ENCODE peak calls at places on chromosomes 7 and 10, in six cellular contexts. W is IMR-90, X is mesenchymal stem cell, C is trophoblast cell, K is neuronal stem cell, A is H1. F is an unnamed sample.

GRCh38 chr10:21292763-21293517 is 232.5 kb downstream of the SKIDA1 start:
- DNase-seq in W (peak; percentile 98), X (peak; percentile 93), C (peak; percentile 80), K (peak; percentile 70), A (peak; percentile 58), F (peak; percentile 98)

GRCh38 chr10:118992496-118992895 is 37.0 kb upstream of the NANOS1 start:
- DNase-seq in W (no peak), X (no peak), C (no peak), K (no peak), A (no peak), F (no peak)

GRCh38 chr10:5550621-5551530 is 26.1 kb downstream of the CALML3 start:
- DNase-seq in W (peak; percentile 53), X (peak; percentile 73), C (peak; percentile 66), K (no peak), A (no peak), F (no peak)

GRCh38 chr7:300048-300447 is 10.1 kb downstream of the FOXL3 start:
- DNase-seq in W (no peak), X (no peak), C (no peak), K (no peak), A (no peak), F (no peak)

GRCh38 chr10:69360485-69361302 is 56.0 kb downstream of the TACR2 start:
- DNase-seq in W (peak; percentile 93), X (peak; percentile 85), C (no peak), K (no peak), A (no peak), F (no peak)

GRCh38 chr7:158655931-158656441 is 48.6 kb downstream of the NCAPG2 start:
- DNase-seq in W (no peak), X (no peak), C (no peak), K (no peak), A (no peak), F (no peak)

GRCh38 chr10:119029613-119030420 is at the start of gene NANOS1:
- DNase-seq in W (peak; percentile 21), X (no peak), C (no peak), K (peak; percentile 52), A (peak; percentile 80), F (peak; percentile 59)

GRCh38 chr10:110214380-110214826 is 7.0 kb downstream of the MXI1 start:
- DNase-seq in W (peak; percentile 42), X (peak; percentile 71), C (no peak), K (no peak), A (no peak), F (no peak)

GRCh38 chr7:25842201-25842726 is 309.7 kb upstream of the NFE2L3 start:
- DNase-seq in W (no peak), X (peak; percentile 40), C (no peak), K (no peak), A (no peak), F (no peak)

GRCh38 chr10:105751688-105752087 is 1110.6 kb downstream of the SORCS3 start:
- DNase-seq in W (no peak), X (no peak), C (no peak), K (no peak), A (no peak), F (no peak)

GRCh38 chr7:149664666-149665065 is 108.7 kb downstream of the ZNF467 start:
- DNase-seq in W (no peak), X (no peak), C (no peak), K (no peak), A (no peak), F (no peak)

GRCh38 chr7:34175837-34176236 is 270.5 kb downstream of the BMPER start:
- DNase-seq in W (no peak), X (no peak), C (no peak), K (no peak), A (no peak), F (no peak)

GRCh38 chr7:26419198-26419597 is 127.5 kb downstream of the SNX10 start:
- DNase-seq in W (no peak), X (no peak), C (no peak), K (no peak), A (no peak), F (no peak)

GRCh38 chr10:43354325-43354635 is 17.2 kb upstream of the FXYD4 start:
- DNase-seq in W (no peak), X (no peak), C (no peak), K (no peak), A (no peak), F (no peak)

GRCh38 chr10:63103971-63104409 is 29.1 kb upstream of the NRBF2 start:
- DNase-seq in W (no peak), X (no peak), C (no peak), K (peak; percentile 8), A (peak; percentile 54), F (peak; percentile 19)

GRCh38 chr10:104780946-104781345 is 139.9 kb downstream of the SORCS3 start:
- DNase-seq in W (no peak), X (no peak), C (no peak), K (no peak), A (no peak), F (no peak)

GRCh38 chr7:64888901-64889685 is 14.0 kb upstream of the ZNF273 start:
- DNase-seq in W (no peak), X (peak; percentile 14), C (no peak), K (no peak), A (peak; percentile 62), F (no peak)

GRCh38 chr10:60434418-60435046 is 44.9 kb upstream of the ANK3 start:
- DNase-seq in W (peak; percentile 74), X (peak; percentile 68), C (no peak), K (peak; percentile 40), A (no peak), F (peak; percentile 59)

GRCh38 chr7:131188367-131189339 is 139.0 kb upstream of the MKLN1 start:
- DNase-seq in W (peak; percentile 98), X (peak; percentile 98), C (peak; percentile 47), K (no peak), A (no peak), F (no peak)

GRCh38 chr7:156832195-156832877 is 60.6 kb downstream of the LMBR1 start:
- DNase-seq in W (no peak), X (no peak), C (no peak), K (no peak), A (no peak), F (no peak)

GRCh38 chr7:157613575-157614322 is 276.9 kb downstream of the DNAJB6 start:
- DNase-seq in W (no peak), X (no peak), C (no peak), K (no peak), A (no peak), F (peak; percentile 54)

DNA sequence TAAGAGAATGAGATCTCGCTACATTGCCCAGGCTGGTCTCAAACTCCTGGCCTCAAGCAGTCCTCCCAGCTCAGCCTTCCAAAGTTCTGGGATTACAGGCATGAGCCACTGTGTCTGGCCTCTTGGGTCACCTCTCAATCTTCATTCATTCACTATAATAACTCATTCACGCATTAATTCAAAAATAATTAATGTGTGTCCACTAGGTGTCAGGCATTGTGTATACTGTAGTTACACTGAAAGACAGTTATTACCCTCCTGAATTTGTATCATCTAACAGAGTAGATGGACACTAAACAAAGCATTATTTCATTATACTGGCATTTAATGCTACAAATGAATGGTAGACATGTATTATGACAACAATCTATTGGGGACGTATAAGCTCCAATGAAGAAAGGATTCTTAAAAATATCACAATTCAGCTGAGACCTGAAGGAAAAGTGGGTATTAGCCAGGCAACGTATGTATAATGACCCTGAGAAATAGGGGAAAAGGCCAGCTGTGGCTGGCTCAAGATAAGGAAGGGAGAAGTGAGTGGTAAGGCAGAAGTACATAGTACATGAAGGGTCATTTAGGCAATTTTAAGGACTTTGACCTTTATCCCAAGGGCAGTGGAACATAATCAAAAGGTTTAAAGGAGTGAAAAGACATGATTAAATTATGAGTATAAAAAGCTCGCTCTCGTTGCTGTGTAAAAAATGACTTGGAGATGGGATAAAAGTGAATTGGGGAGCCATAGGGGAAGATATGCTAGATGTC is 150.7 kb downstream of the BTAF1 start:
- DNase-seq in W (peak; percentile 6), X (peak; percentile 18), C (no peak), K (no peak), A (no peak), F (no peak)
- H3K4me3 ChIP-seq in W (no peak overlapping the region), X (no peak overlapping the region), C (no peak overlapping the region), K (no peak overlapping the region), A (no peak overlapping the region), F (no peak overlapping the region)

DNA sequence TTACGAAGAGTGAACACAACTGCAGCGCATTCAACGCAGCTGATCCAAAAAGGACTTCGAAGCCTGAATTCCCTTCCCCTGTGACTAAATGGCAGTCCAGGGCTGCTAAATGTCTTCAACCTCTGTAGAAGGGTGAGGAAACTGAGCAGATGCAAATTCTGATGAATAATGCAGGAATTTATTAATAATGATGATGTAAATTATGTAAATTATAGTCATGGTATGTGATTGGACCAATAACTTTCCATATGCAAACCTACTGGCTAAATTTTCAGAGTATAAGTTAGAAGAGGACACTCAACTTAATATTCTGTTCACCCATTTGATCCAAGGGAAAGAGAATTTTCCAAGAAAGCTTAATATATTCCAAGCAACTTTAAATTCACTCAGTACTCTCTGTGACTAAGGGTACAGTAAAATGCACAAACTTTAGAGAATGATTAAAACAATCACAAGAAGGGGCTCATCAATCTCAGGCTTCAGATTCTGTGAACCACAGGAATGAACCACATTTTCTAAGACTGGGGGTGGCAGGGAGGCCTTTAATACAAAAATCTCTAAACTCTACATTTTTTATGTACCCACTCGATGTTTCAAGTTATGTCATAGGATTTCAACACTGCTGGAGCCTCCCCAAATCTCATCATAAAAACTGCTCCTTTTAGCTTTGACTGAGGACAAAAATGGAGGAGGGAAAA is 3.5 kb downstream of the FGFR2 start:
- DNase-seq in W (no peak), X (no peak), C (no peak), K (no peak), A (no peak), F (no peak)
- H3K23ac ChIP-seq in W (no peak overlapping the region), X (no peak overlapping the region), C (no peak overlapping the region), K (no peak overlapping the region), A (no peak overlapping the region), F (no peak overlapping the region)

GRCh38 chr10:103765168-103765567 is 90.2 kb downstream of the SH3PXD2A start:
- DNase-seq in W (peak; percentile 92), X (peak; percentile 61), C (no peak), K (no peak), A (no peak), F (no peak)

GRCh38 chr10:103765981-103766380 is 89.4 kb downstream of the SH3PXD2A start:
- DNase-seq in W (peak; percentile 12), X (no peak), C (no peak), K (no peak), A (no peak), F (no peak)

GRCh38 chr10:103762924-103763323 is 92.5 kb downstream of the SH3PXD2A start:
- DNase-seq in W (no peak), X (no peak), C (no peak), K (no peak), A (no peak), F (no peak)

GRCh38 chr10:103763374-103764202 is 91.8 kb downstream of the SH3PXD2A start:
- DNase-seq in W (peak; percentile 46), X (peak; percentile 34), C (no peak), K (no peak), A (no peak), F (peak; percentile 70)

GRCh38 chr10:103764296-103765088 is 90.9 kb downstream of the SH3PXD2A start:
- DNase-seq in W (no peak), X (no peak), C (no peak), K (no peak), A (no peak), F (no peak)
- H3K4me3 ChIP-seq in W (no peak overlapping the region), X (no peak overlapping the region), C (no peak overlapping the region), K (no peak overlapping the region), A (no peak overlapping the region), F (no peak overlapping the region)

DNA sequence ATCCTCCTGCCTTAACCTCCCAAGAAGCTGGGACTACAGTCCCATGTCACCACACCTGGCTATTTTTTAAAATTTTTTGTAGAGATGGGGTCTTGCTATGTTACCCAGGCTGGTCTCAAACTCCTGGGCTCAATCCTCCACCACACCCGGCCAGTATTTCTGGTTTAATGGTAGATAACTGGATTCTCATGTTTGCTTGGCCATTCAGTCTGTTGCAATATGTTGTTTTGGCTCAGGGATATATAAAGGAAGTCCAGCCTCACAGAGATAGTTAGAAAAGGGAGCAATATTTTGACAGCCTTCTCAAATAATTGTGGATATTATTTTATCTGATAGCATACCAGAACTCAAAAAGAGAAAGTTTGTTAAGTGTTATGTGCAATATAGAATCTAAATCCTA is 82.4 kb downstream of the BTAF1 start:
- DNase-seq in W (no peak), X (no peak), C (no peak), K (no peak), A (no peak), F (no peak)
- H3K23ac ChIP-seq in W (no peak overlapping the region), X (no peak overlapping the region), C (no peak overlapping the region), K (no peak overlapping the region), A (no peak overlapping the region), F (no peak overlapping the region)

F was measured in mesendoderm.